ENCODE peak calls at places on chromosomes 3 and 15, in ten cellular contexts. C, J, V, A, Z, O, G, U, H and X are unnamed samples.

GRCh38 chr15:89746386-89746974 is 4.6 kb downstream of the MESP1 start:
- DNase-seq in A (no peak), C (no peak), O (no peak), G (no peak), V (no peak), U (no peak), Z (no peak), H (no peak), J (no peak), X (no peak)

GRCh38 chr3:52517796-52518722 is 15.6 kb downstream of the NT5DC2 start:
- DNase-seq in O (no peak), U (no peak), C (no peak), J (no peak), G (no peak), H (no peak), A (no peak), Z (no peak), V (no peak), X (no peak)

GRCh38 chr3:18751514-18751913 is 326.4 kb upstream of the SATB1 start:
- DNase-seq in O (no peak), U (no peak), H (no peak), J (no peak), A (no peak), Z (no peak), G (peak), V (no peak), C (no peak), X (no peak)

GRCh38 chr3:22887664-22888291 is 315.3 kb upstream of the UBE2E2 start:
- DNase-seq in A (no peak), G (peak), O (no peak), V (peak), J (no peak), H (peak), Z (no peak), C (no peak), U (peak), X (peak)

GRCh38 chr15:64070965-64071851 is 22.4 kb downstream of the CIAO2A start:
- DNase-seq in C (no peak), J (no peak), G (no peak), V (peak), O (no peak), Z (no peak), H (peak), A (no peak), U (peak), X (peak)

GRCh38 chr3:29642393-29643033 is 361.6 kb downstream of the RBMS3 start:
- DNase-seq in H (no peak), C (no peak), U (no peak), A (no peak), Z (no peak), J (no peak), G (no peak), V (peak), O (no peak), X (no peak)

GRCh38 chr15:71691700-71692417 is 118.5 kb upstream of the NR2E3 start:
- DNase-seq in U (no peak), A (no peak), C (no peak), H (no peak), O (no peak), G (no peak), V (peak), J (no peak), Z (no peak), X (no peak)

GRCh38 chr3:185335799-185336198 is 27.1 kb upstream of the MAP3K13 start:
- DNase-seq in H (no peak), A (no peak), G (no peak), Z (no peak), U (no peak), J (no peak), V (peak), O (no peak), C (no peak), X (no peak)

GRCh38 chr3:8869613-8870012 is 93.7 kb downstream of the RAD18 start:
- DNase-seq in U (no peak), C (no peak), G (no peak), Z (no peak), V (peak), A (no peak), H (no peak), O (no peak), J (no peak), X (no peak)

GRCh38 chr3:33035596-33035995 is 61.4 kb downstream of the GLB1 start:
- DNase-seq in A (no peak), H (no peak), G (no peak), Z (no peak), J (no peak), V (peak), C (no peak), U (no peak), O (no peak), X (no peak)

GRCh38 chr3:130960139-130960779 is 66.4 kb downstream of the ASTE1 start:
- DNase-seq in U (no peak), A (no peak), H (no peak), J (no peak), V (peak), G (no peak), O (no peak), C (no peak), Z (no peak), X (no peak)

GRCh38 chr3:190840146-190840545 is 22.3 kb downstream of the GMNC start:
- DNase-seq in J (no peak), H (no peak), G (no peak), Z (no peak), V (peak), U (no peak), C (no peak), O (no peak), A (no peak), X (no peak)

GRCh38 chr3:132416807-132417694 is at the start of gene DNAJC13:
- DNase-seq in O (peak), C (peak), Z (peak), J (peak), V (peak), A (peak), G (peak), H (peak), U (peak), X (peak)

GRCh38 chr3:177343122-177343521 is 145.8 kb upstream of the TBL1XR1 start:
- DNase-seq in H (no peak), Z (no peak), O (no peak), A (no peak), G (no peak), C (no peak), J (no peak), U (no peak), V (no peak), X (no peak)

GRCh38 chr3:41158947-41159346 is 40.4 kb upstream of the CTNNB1 start:
- DNase-seq in G (no peak), O (no peak), U (no peak), A (no peak), V (no peak), Z (no peak), C (no peak), H (no peak), J (no peak), X (no peak)

GRCh38 chr3:136903899-136904298 is 41.9 kb downstream of the NCK1 start:
- DNase-seq in O (no peak), J (no peak), A (no peak), G (no peak), V (no peak), U (no peak), Z (no peak), H (no peak), C (no peak), X (no peak)

GRCh38 chr3:85846940-85847339 is 888.2 kb downstream of the CADM2 start:
- DNase-seq in O (no peak), Z (no peak), C (no peak), A (no peak), V (peak), J (no peak), G (peak), H (no peak), U (no peak), X (no peak)

GRCh38 chr3:69941439-69942176 is 57.9 kb upstream of the SAMMSON start:
- DNase-seq in A (no peak), C (no peak), G (no peak), J (no peak), Z (no peak), V (peak), O (no peak), U (no peak), H (no peak), X (no peak)

GRCh38 chr3:183247190-183247589 is 5.9 kb upstream of the B3GNT5 start:
- DNase-seq in J (no peak), Z (no peak), A (no peak), G (no peak), H (no peak), U (no peak), C (no peak), O (no peak), V (peak), X (no peak)

GRCh38 chr3:149134560-149134959 is 5.1 kb downstream of the HPS3 start:
- DNase-seq in A (no peak), G (no peak), O (no peak), V (peak), J (no peak), Z (no peak), U (no peak), C (no peak), H (no peak), X (no peak)

GRCh38 chr15:57283774-57284508 is 92.4 kb upstream of the CGNL1 start:
- DNase-seq in Z (no peak), G (no peak), C (no peak), O (no peak), V (no peak), H (peak), A (no peak), J (no peak), U (no peak), X (no peak)

GRCh38 chr3:107861904-107862303 is 228.9 kb downstream of the CD47 start:
- DNase-seq in U (no peak), C (no peak), A (no peak), J (no peak), V (no peak), Z (no peak), G (no peak), H (no peak), O (no peak), X (no peak)

GRCh38 chr3:96510334-96510733 is 304.1 kb upstream of the EPHA6 start:
- DNase-seq in U (no peak), O (no peak), J (no peak), V (no peak), Z (no peak), H (no peak), G (no peak), C (no peak), A (no peak), X (no peak)

GRCh38 chr3:30766522-30766921 is 127.9 kb downstream of the GADL1 start:
- DNase-seq in H (no peak), O (no peak), C (no peak), A (no peak), U (no peak), Z (no peak), G (no peak), V (no peak), J (no peak), X (no peak)

GRCh38 chr3:129233538-129233937 is 15.9 kb upstream of the COPG1 start:
- DNase-seq in A (no peak), Z (no peak), V (no peak), O (no peak), J (no peak), G (no peak), H (peak), U (no peak), C (no peak), X (peak)

GRCh38 chr3:27721717-27722564 is at the start of gene EOMES:
- DNase-seq in H (peak), O (peak), J (no peak), G (peak), C (peak), Z (peak), V (peak), A (no peak), U (peak), X (no peak)

GRCh38 chr3:167941234-167941995 is 154.3 kb downstream of the GOLIM4 start:
- DNase-seq in U (no peak), Z (no peak), O (no peak), J (no peak), A (peak), H (peak), G (no peak), C (no peak), V (peak), X (peak)

GRCh38 chr15:60745469-60745971 is 266.6 kb upstream of the ICE2 start:
- DNase-seq in J (no peak), Z (no peak), G (no peak), U (peak), A (no peak), C (no peak), H (no peak), O (no peak), V (peak), X (no peak)

GRCh38 chr3:134337511-134338200 is 36.6 kb downstream of the AMOTL2 start:
- DNase-seq in O (no peak), U (no peak), Z (no peak), G (no peak), J (no peak), A (no peak), V (no peak), C (no peak), H (no peak), X (no peak)

GRCh38 chr3:101827211-101828174 is 21.8 kb upstream of the NFKBIZ start:
- DNase-seq in C (peak), U (peak), J (peak), Z (peak), O (peak), G (peak), A (no peak), H (peak), V (peak), X (peak)

GRCh38 chr3:178436773-178437172 is 99.5 kb upstream of the KCNMB2 start:
- DNase-seq in O (no peak), C (no peak), Z (no peak), V (peak), A (no peak), U (peak), H (peak), G (peak), J (no peak), X (peak)

GRCh38 chr15:78419331-78419730 is 18.7 kb upstream of the IREB2 start:
- DNase-seq in Z (no peak), O (no peak), G (no peak), U (no peak), V (no peak), C (no peak), H (no peak), J (no peak), A (no peak), X (no peak)

GRCh38 chr3:34683851-34684250 is 885.4 kb downstream of the PDCD6IP start:
- DNase-seq in U (peak), G (peak), C (peak), J (peak), H (peak), Z (peak), A (peak), V (peak), O (no peak), X (peak)